ENCODE peak calls at places on chromosomes 6 and 20, in five cellular contexts. G, X, S, W and T are unnamed samples.

GRCh38 chr20:38840053-38840893 is 34.8 kb downstream of the PPP1R16B start:
- DNase-seq in G (no peak), X (no peak), S (no peak), W (no peak), T (no peak)

GRCh38 chr6:4612636-4613171 is 163.5 kb upstream of the CDYL start:
- DNase-seq in G (no peak), X (no peak), S (no peak), W (peak), T (peak)

GRCh38 chr20:44200371-44200770 is 10.2 kb downstream of the OSER1 start:
- DNase-seq in G (no peak), X (no peak), S (peak), W (no peak), T (peak)

GRCh38 chr6:119283214-119283613 is 66.3 kb downstream of the MAN1A1 start:
- DNase-seq in G (peak), X (no peak), S (peak), W (no peak), T (no peak)

GRCh38 chr20:22106308-22106938 is 401.0 kb downstream of the PAX1 start:
- DNase-seq in G (peak), X (no peak), S (peak), W (no peak), T (no peak)

GRCh38 chr6:39770476-39770875 is 21.7 kb upstream of the DAAM2 start:
- DNase-seq in G (no peak), X (no peak), S (no peak), W (no peak), T (no peak)

GRCh38 chr6:30163090-30163917 is at the start of gene TRIM15:
- DNase-seq in G (no peak), X (peak), S (no peak), W (no peak), T (no peak)

GRCh38 chr6:158409451-158409850 is 97.2 kb downstream of the TULP4 start:
- DNase-seq in G (peak), X (no peak), S (peak), W (no peak), T (no peak)

GRCh38 chr6:33668914-33669313 is 42.6 kb downstream of the UQCC2 start:
- DNase-seq in G (no peak), X (peak), S (no peak), W (no peak), T (no peak)

GRCh38 chr6:13908955-13909381 is 15.8 kb upstream of the RNF182 start:
- DNase-seq in G (peak), X (peak), S (peak), W (no peak), T (peak)

GRCh38 chr20:58233393-58233792 is 4.9 kb upstream of the ANKRD60 start:
- DNase-seq in G (no peak), X (no peak), S (no peak), W (no peak), T (no peak)

GRCh38 chr6:38944655-38945279 is 103.8 kb upstream of the GLP1R start:
- DNase-seq in G (no peak), X (no peak), S (no peak), W (no peak), T (no peak)

GRCh38 chr20:53735536-53736050 is 142.0 kb upstream of the ZNF217 start:
- DNase-seq in G (peak), X (peak), S (peak), W (no peak), T (peak)

GRCh38 chr6:168301648-168302398 is 17.8 kb downstream of the DACT2 start:
- DNase-seq in G (no peak), X (peak), S (peak), W (no peak), T (no peak)

DNA sequence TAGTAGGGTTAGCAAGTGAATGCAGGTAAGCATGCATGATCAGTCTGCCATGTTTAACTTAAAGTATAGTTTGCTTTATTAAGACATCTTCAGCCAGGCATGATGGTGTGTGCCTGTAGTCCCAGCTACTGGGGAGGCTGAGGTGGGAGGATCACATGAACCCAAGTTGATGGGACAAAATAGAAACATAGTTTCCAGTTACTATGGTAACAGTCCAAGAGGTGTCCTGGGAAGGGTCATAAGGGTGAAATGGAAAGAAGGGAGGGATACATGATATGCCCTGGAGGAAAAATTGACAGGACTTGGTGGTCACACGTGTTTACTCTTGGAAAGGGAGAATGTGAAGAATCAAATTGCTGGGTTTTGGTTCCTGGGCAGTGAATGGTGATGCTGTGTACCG is 139.6 kb downstream of the SULF2 start:
- DNase-seq in G (no peak), X (no peak), S (no peak), W (no peak), T (no peak)
- TF ChIP-seq CTCF in G (no peak), X (no peak), S (no peak), W (no peak), T (no peak)

DNA sequence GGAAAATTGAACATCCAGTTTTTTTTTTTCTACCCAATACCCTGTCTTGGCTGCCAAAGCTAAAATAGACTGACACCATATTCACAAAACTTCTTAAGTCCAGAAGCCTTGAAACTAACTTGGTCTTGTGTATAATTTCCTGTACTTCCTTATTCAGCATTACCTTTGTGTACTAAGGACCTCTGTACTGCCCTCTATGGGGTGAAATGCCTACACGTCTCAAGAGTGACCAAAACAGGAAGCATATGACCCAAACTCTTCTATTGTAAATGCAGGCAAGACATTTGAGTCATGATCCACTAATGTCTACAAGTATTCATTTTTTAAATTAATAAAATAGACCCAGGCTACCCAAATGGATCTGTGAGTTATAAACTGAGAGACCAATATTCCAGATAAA is 50.4 kb downstream of the HMGCLL1 start:
- DNase-seq in G (peak), X (peak), S (peak), W (no peak), T (peak)
- TF ChIP-seq CTCF in G (peak), X (peak), S (peak), W (no peak), T (peak)

DNA sequence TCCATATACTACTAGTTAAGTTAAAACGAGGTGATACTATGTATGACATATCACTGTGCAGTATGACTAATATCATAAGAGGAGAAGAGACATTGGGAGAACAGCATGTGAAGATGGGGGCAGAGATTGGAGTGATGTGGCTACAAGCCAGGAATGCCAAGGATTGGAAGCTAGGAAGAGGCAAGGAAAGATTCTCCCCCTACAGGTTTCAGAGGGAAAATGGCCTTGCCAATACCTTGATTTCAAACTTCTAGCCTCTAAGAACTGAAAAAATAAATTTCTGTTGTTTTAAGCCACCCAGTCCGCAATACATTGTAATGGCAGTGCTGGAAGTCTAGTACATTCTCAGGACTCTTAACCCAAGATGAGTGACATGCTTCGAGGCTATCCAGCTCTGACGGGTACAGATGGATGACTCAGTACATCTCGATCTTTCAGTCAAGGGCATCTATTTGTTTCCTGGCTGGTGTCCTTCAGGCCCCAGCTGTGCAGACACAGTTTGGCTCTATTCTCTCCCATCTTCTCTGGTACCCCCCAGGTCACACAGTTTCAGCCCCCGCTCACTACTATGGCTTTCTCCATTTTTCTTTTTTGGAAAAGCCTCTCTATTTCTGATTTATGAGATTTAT is 55.5 kb upstream of the THEMIS start:
- DNase-seq in G (no peak), X (no peak), S (no peak), W (no peak), T (peak)
- TF ChIP-seq CTCF in G (peak), X (peak), S (peak), W (no peak), T (peak)

GRCh38 chr20:7926323-7926722 is 13.9 kb downstream of the HAO1 start:
- DNase-seq in G (no peak), X (no peak), S (no peak), W (no peak), T (no peak)

GRCh38 chr20:7930386-7930785 is 9.9 kb downstream of the HAO1 start:
- DNase-seq in G (no peak), X (no peak), S (no peak), W (no peak), T (no peak)

GRCh38 chr20:7924692-7925091 is 15.6 kb downstream of the HAO1 start:
- DNase-seq in G (peak), X (no peak), S (peak), W (no peak), T (peak)

DNA sequence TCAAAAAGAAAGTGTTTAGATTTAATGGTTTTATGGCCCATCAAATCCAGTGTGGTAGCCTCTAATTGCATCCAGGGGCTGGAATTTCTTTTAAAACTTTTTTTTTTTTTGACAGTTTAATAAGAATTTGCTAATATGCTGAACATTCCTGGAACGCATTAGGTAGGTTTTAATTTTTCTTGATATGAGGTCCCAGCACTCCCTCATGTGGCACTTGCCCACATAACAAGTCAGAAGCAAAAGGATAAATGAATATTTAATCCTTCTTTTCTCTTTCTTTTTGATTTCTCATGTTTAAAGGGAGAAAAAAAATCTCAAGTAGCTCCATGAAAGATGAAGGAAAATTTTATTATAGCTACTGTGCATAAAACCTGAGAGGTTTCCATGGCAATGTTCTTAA is 13.5 kb downstream of the HAO1 start:
- DNase-seq in G (peak), X (peak), S (peak), W (no peak), T (peak)
- TF ChIP-seq CTCF in G (peak), X (no peak), S (peak), W (peak), T (peak)

DNA sequence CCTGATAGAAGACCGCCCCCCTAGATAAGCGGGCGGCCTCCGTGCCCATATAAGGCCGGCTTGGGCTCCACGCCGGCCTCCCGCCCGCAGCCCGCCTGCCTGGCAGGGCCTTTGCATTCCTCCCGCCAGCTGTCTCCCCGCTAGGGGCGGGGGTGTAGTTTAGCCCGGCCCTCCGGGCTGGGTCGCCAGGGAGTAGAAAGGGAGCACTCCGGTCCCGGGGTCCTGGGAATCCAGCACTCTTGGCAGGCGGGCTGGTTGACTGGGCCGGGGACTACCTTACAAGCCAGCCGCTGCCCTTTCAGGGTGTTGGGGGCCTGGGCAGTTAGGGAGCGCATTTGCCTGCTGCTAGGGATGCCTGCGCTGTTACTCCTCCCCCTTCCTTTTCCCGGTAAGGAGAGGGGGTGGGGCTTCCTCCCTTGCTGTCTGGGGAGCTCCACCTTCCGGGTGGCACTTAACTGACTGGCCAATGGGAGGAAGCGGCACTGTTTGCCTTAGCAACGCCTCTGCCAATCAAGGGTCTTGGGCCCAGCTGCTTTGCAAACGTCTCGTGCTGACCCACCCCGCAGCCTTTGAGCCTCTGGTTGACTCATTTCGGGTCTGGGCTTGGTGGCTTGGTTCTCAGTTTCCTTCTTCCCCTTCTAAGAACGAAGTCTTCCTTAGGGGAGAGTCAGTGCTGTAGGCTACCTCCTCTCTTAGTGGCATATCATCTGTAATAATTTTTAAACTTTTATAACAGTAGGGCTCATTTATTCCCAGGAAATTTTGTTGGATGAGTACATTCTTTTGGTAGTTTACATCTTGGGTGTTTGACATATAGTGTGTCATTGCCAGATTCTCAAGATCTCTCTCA is 3.4 kb downstream of the SRF start:
- DNase-seq in G (peak), X (peak), S (peak), W (peak), T (peak)
- TF ChIP-seq CTCF in G (no peak), X (no peak), S (peak), W (peak), T (peak)

GRCh38 chr6:69105288-69105687 is 470.2 kb downstream of the ADGRB3 start:
- DNase-seq in G (no peak), X (peak), S (peak), W (no peak), T (no peak)
- TF ChIP-seq CTCF in G (no peak), X (no peak), S (peak), W (no peak), T (no peak)

GRCh38 chr6:106070626-106071025 is 15.5 kb upstream of the PRDM1 start:
- DNase-seq in G (no peak), X (no peak), S (no peak), W (no peak), T (no peak)
- TF ChIP-seq CTCF in G (no peak), X (no peak), S (no peak), W (no peak), T (no peak)

GRCh38 chr6:147204060-147204785 is at the start of gene STXBP5:
- DNase-seq in G (peak), X (peak), S (peak), W (peak), T (peak)

GRCh38 chr6:147200711-147201110 is 3.5 kb upstream of the STXBP5 start:
- DNase-seq in G (no peak), X (no peak), S (no peak), W (no peak), T (no peak)

GRCh38 chr6:147203311-147204059 is 732 bp upstream of the STXBP5 start:
- DNase-seq in G (peak), X (peak), S (peak), W (peak), T (peak)

GRCh38 chr6:147202516-147203310 is 1.5 kb upstream of the STXBP5 start:
- DNase-seq in G (peak), X (peak), S (peak), W (peak), T (peak)

GRCh38 chr6:147201885-147202515 is 2.2 kb upstream of the STXBP5 start:
- DNase-seq in G (peak), X (peak), S (peak), W (no peak), T (peak)
- TF ChIP-seq CTCF in G (no peak), X (no peak), S (peak), W (no peak), T (no peak)

GRCh38 chr20:15842872-15843271 is 730.4 kb downstream of the KIF16B start:
- DNase-seq in G (no peak), X (no peak), S (no peak), W (no peak), T (no peak)
- TF ChIP-seq CTCF in G (no peak), X (no peak), S (no peak), W (no peak), T (no peak)

GRCh38 chr6:111565316-111566221 is 40.1 kb downstream of the TRAF3IP2 start:
- DNase-seq in G (no peak), X (peak), S (no peak), W (no peak), T (no peak)
- TF ChIP-seq CTCF in G (no peak), X (no peak), S (peak), W (no peak), T (peak)